ENCODE peak calls at places on chromosomes 13 and 19, in six cellular contexts. N is stimulated activated effector memory CD8-positive, alpha-beta T cell treated with anti-CD3 and anti-CD28 coated beads, Interleukin-12 subunit alpha, Interleukin-12 subunit beta, amount 100 ng/mL, for 72 hours; X is stimulated activated CD8-positive, alpha-beta memory T cell treated with anti-CD3 and anti-CD28 coated beads, Interleukin-15, amount 100 ng/mL, for 24 hours; H is neuronal stem cell; G is stomach; V is ascending aorta. B is an unnamed sample.
A peak's percentile ranks its signal among the peaks of the same experiment; 100 is the strongest.

GRCh38 chr13:46852168-46852567 is 44.7 kb downstream of the HTR2A start:
- DNase-seq in N (no peak), X (no peak), H (no peak), G (no peak), V (no peak), B (no peak)

GRCh38 chr19:42942187-42942789 is 5.3 kb upstream of the PSG7 start:
- DNase-seq in N (no peak), X (no peak), H (no peak), G (no peak), V (no peak), B (no peak)

GRCh38 chr19:13086341-13086740 is 16.3 kb downstream of the LYL1 start:
- DNase-seq in N (no peak), X (no peak), H (no peak), G (no peak), V (no peak), B (no peak)

GRCh38 chr19:35337984-35338296 is 9.0 kb downstream of the CD22 start:
- DNase-seq in N (no peak), X (no peak), H (no peak), G (no peak), V (no peak), B (peak; percentile 53)

GRCh38 chr13:90834700-90835099 is 512.8 kb upstream of the MIR17HG start:
- DNase-seq in N (no peak), X (no peak), H (no peak), G (no peak), V (no peak), B (no peak)

GRCh38 chr13:97658556-97658955 is 224.6 kb downstream of the RAP2A start:
- DNase-seq in N (no peak), X (no peak), H (no peak), G (no peak), V (no peak), B (no peak)

GRCh38 chr13:74647991-74648390 is 513.8 kb upstream of the KLF12 start:
- DNase-seq in N (no peak), X (no peak), H (no peak), G (no peak), V (no peak), B (no peak)

GRCh38 chr19:10000171-10000826 is 10.0 kb downstream of the COL5A3 start:
- DNase-seq in N (peak; percentile 77), X (peak; percentile 26), H (peak; percentile 74), G (peak; percentile 70), V (no peak), B (no peak)

GRCh38 chr13:47672245-47672975 is 328.7 kb downstream of the SUCLA2 start:
- DNase-seq in N (no peak), X (no peak), H (no peak), G (no peak), V (no peak), B (no peak)

GRCh38 chr13:112102243-112102642 is 35.3 kb downstream of the SOX1 start:
- DNase-seq in N (no peak), X (no peak), H (no peak), G (no peak), V (no peak), B (no peak)

GRCh38 chr19:8396563-8397203 is 6.5 kb downstream of the RAB11B start:
- DNase-seq in N (peak; percentile 87), X (peak; percentile 38), H (no peak), G (peak; percentile 75), V (no peak), B (peak; percentile 79)

GRCh38 chr13:109288151-109288709 is 498.2 kb downstream of the IRS2 start:
- DNase-seq in N (no peak), X (no peak), H (no peak), G (no peak), V (no peak), B (no peak)

GRCh38 chr19:51097166-51097736 is 11.0 kb downstream of the CTU1 start:
- DNase-seq in N (peak; percentile 82), X (peak; percentile 51), H (peak; percentile 42), G (peak; percentile 77), V (no peak), B (peak; percentile 75)

GRCh38 chr19:7228935-7229541 is 65.2 kb downstream of the INSR start:
- DNase-seq in N (no peak), X (no peak), H (no peak), G (no peak), V (no peak), B (no peak)

GRCh38 chr19:9835507-9835949 is 410 bp downstream of the PIN1 start:
- DNase-seq in N (peak; percentile 58), X (no peak), H (no peak), G (no peak), V (no peak), B (no peak)